ENCODE peak calls at places on chromosomes 5 and 9, in four cellular contexts. Q, Y, X and R are unnamed samples.

GRCh38 chr9:109198736-109199384 is 31.8 kb upstream of the FRRS1L start:
- ATAC-seq in X (peak), Y (peak), Q (no peak), R (no peak)

GRCh38 chr9:86546712-86547111 is 192.5 kb upstream of the TUT7 start:
- ATAC-seq in Y (no peak), Q (no peak), X (no peak), R (no peak)

GRCh38 chr9:32782476-32783167 is 718 bp upstream of the TMEM215 start:
- ATAC-seq in Y (no peak), Q (no peak), X (no peak), R (no peak)

GRCh38 chr5:17056056-17056690 is 120.1 kb upstream of the MYO10 start:
- ATAC-seq in Q (no peak), X (peak), Y (no peak), R (peak)

GRCh38 chr5:72525816-72526215 is 18.6 kb upstream of the ZNF366 start:
- ATAC-seq in Y (no peak), Q (no peak), X (no peak), R (peak)

GRCh38 chr5:158020555-158021418 is 161.8 kb upstream of the CLINT1 start:
- ATAC-seq in Y (no peak), X (peak), Q (no peak), R (no peak)

GRCh38 chr5:142192799-142193428 is 84.3 kb downstream of the NDFIP1 start:
- ATAC-seq in Q (no peak), Y (no peak), X (no peak), R (no peak)

GRCh38 chr5:91291628-91292569 is 91.2 kb downstream of the ARRDC3 start:
- ATAC-seq in Y (no peak), X (no peak), Q (no peak), R (no peak)

GRCh38 chr5:178094345-178094744 is 19.0 kb upstream of the N4BP3 start:
- ATAC-seq in Q (no peak), X (no peak), Y (no peak), R (no peak)

GRCh38 chr9:133439337-133439736 is 17.2 kb downstream of the ADAMTS13 start:
- ATAC-seq in Y (peak), Q (no peak), X (no peak), R (no peak)